ENCODE peak calls at places on chromosomes 6 and 20, in five cellular contexts. C, H, I, D and Z are unnamed samples.

GRCh38 chr20:22430154-22430745 is 154.1 kb downstream of the FOXA2 start:
- DNase-seq in H (no peak), I (no peak), D (no peak), C (peak), Z (peak)

GRCh38 chr20:34559311-34560140 is 1.0 kb downstream of the MAP1LC3A start:
- DNase-seq in C (peak), D (peak), H (no peak), I (no peak), Z (no peak)

GRCh38 chr20:24160563-24161355 is 172.2 kb upstream of the GGTLC1 start:
- DNase-seq in C (peak), H (peak), I (no peak), D (peak), Z (peak)

GRCh38 chr6:130425532-130425931 is 59.7 kb downstream of the TMEM200A start:
- DNase-seq in D (peak), I (no peak), H (no peak), C (no peak), Z (no peak)

GRCh38 chr6:139388384-139388783 is 13.9 kb upstream of the CITED2 start:
- DNase-seq in I (no peak), C (no peak), H (no peak), D (no peak), Z (no peak)

GRCh38 chr6:163400509-163400908 is 14.0 kb upstream of the QKI start:
- DNase-seq in D (no peak), H (no peak), I (no peak), C (no peak), Z (no peak)

GRCh38 chr6:166691199-166691598 is 64.1 kb upstream of the RPS6KA2 start:
- DNase-seq in D (peak), C (no peak), H (no peak), I (peak), Z (peak)

GRCh38 chr6:72580281-72580940 is 41.5 kb upstream of the KCNQ5 start:
- DNase-seq in C (peak), D (peak), I (peak), H (peak), Z (peak)

GRCh38 chr6:17501982-17502704 is 98.0 kb upstream of the FAM8A1 start:
- DNase-seq in C (no peak), D (no peak), I (no peak), H (no peak), Z (no peak)

GRCh38 chr6:74931567-74931966 is 274.3 kb downstream of the COL12A1 start:
- DNase-seq in D (peak), H (no peak), C (no peak), I (no peak), Z (peak)

GRCh38 chr6:15662246-15663056 is at the start of gene DTNBP1:
- DNase-seq in I (no peak), H (peak), C (peak), D (peak), Z (peak)

GRCh38 chr20:17995967-17996819 is 27.4 kb downstream of the MGME1 start:
- DNase-seq in D (peak), I (peak), C (peak), H (peak), Z (peak)

GRCh38 chr6:31898200-31899011 is 908 bp upstream of the EHMT2 start:
- DNase-seq in D (peak), I (peak), H (peak), C (peak), Z (peak)

GRCh38 chr6:31736026-31736767 is at the start of gene CLIC1:
- DNase-seq in I (no peak), D (peak), C (peak), H (peak), Z (peak)

GRCh38 chr20:48102821-48103635 is 317.7 kb upstream of the SULF2 start:
- DNase-seq in C (no peak), D (peak), I (no peak), H (no peak), Z (no peak)

GRCh38 chr6:106844930-106845329 is 129.6 kb downstream of the CD24 start:
- DNase-seq in H (peak), C (no peak), I (no peak), D (no peak), Z (no peak)

GRCh38 chr6:136982928-136983327 is 60.8 kb downstream of the SLC35D3 start:
- DNase-seq in H (no peak), I (no peak), D (no peak), C (no peak), Z (no peak)

GRCh38 chr6:54617730-54618129 is 228.8 kb upstream of the FAM83B start:
- DNase-seq in C (no peak), H (no peak), I (no peak), D (peak), Z (peak)

GRCh38 chr6:15389759-15390723 is 144.2 kb downstream of the JARID2 start:
- DNase-seq in D (peak), H (peak), C (peak), I (peak), Z (peak)

GRCh38 chr6:8229913-8230312 is 127.6 kb upstream of the EEF1E1 start:
- DNase-seq in C (peak), D (no peak), H (no peak), I (no peak), Z (no peak)

GRCh38 chr20:35355372-35355771 is 56.4 kb downstream of the UQCC1 start:
- DNase-seq in I (no peak), H (no peak), C (no peak), D (no peak), Z (no peak)

GRCh38 chr20:50789968-50790650 is 4.8 kb upstream of the BCAS4 start:
- DNase-seq in I (no peak), D (no peak), H (no peak), C (no peak), Z (peak)

GRCh38 chr6:40721252-40721936 is 134.2 kb upstream of the LRFN2 start:
- DNase-seq in H (no peak), D (no peak), I (no peak), C (peak), Z (no peak)

GRCh38 chr6:157020398-157021266 is 243.5 kb downstream of the ARID1B start:
- DNase-seq in C (peak), D (peak), H (peak), I (peak), Z (peak)

GRCh38 chr20:17281478-17281877 is 54.6 kb downstream of the PCSK2 start:
- DNase-seq in H (peak), D (peak), I (peak), C (peak), Z (peak)

GRCh38 chr6:128276311-128276710 is 244.1 kb downstream of the PTPRK start:
- DNase-seq in C (no peak), I (no peak), D (no peak), H (no peak), Z (no peak)

GRCh38 chr6:25354078-25354940 is 75.1 kb downstream of the CARMIL1 start:
- DNase-seq in I (no peak), C (no peak), H (no peak), D (peak), Z (no peak)

GRCh38 chr6:10837997-10838793 is at the start of gene MAK:
- DNase-seq in C (peak), D (peak), H (peak), I (peak), Z (peak)
- TF ChIP-seq EZH2 in C (no peak), D (peak), H (no peak), I (no peak), Z (no peak)

GRCh38 chr6:20538131-20538662 is 3.9 kb downstream of the CDKAL1 start:
- DNase-seq in I (no peak), C (peak), D (no peak), H (no peak), Z (no peak)

GRCh38 chr6:20539387-20539786 is 5.1 kb downstream of the CDKAL1 start:
- DNase-seq in D (no peak), I (no peak), H (no peak), C (no peak), Z (no peak)

GRCh38 chr6:20540683-20541082 is 6.4 kb downstream of the CDKAL1 start:
- DNase-seq in I (no peak), H (no peak), C (no peak), D (peak), Z (peak)

GRCh38 chr6:20542927-20543602 is 8.8 kb downstream of the CDKAL1 start:
- DNase-seq in H (peak), C (no peak), I (no peak), D (peak), Z (peak)

DNA sequence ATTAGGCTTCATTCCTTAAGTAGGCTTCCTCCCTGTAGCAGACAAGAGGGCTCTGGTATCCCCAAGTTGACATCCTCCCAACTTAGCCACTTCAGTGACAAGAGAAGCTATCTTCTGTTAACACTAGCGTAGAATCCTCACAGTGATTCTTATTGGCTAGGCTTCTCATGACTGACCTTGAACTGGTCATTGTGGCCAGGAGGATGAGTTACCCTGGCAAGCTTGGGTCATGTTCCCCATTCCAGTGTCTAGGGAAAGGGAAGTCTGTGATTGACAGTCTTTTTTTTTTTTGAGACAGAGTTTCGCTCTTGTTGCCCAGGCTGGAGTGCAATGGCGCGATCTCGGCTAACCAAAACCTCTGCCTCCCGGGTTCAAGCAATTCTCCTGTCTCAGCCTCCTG is 7.1 kb downstream of the CDKAL1 start:
- DNase-seq in H (no peak), I (no peak), C (no peak), D (no peak), Z (no peak)
- H3K9ac ChIP-seq in H (no peak), I (no peak), C (no peak), D (no peak), Z (no peak)

DNA sequence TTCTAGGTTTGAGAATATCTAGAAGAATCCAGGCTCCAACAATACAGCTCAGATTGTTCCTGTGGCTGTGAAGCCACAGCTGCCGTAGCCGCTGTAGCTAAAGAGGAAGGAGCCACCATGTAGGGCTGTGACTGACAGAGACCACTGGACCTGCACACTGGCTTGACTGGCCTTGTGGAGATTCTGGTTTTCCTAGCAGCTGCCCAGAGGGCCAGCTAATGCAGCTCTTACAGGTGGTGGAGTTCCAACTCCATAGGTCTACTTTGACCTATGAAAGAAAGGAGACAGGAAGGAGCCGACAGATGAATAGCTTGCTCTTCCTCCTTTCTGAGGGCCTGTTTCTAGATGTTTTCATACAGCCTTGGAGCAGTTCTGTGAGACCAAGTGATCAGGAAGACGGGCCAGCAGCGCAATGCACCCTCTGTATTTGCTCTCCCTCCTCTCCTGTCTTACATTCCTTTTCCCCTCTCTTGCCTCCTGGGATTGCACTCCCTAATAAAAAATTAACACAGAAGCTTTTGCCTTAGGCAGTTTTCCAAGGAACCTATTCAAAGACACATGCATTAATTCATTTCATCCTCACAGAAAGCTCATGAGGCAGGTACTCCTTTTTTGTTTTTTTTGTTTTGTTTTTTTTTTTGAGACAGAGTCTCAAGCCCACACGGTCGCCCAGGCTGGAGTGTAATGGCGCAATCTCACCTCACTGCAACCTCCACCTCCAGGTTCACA is 51.8 kb upstream of the MYB start:
- DNase-seq in D (no peak), C (no peak), H (no peak), I (no peak), Z (no peak)
- TF ChIP-seq EZH2phosphoT487 in D (no peak), C (no peak), H (no peak), I (no peak), Z (no peak)

DNA sequence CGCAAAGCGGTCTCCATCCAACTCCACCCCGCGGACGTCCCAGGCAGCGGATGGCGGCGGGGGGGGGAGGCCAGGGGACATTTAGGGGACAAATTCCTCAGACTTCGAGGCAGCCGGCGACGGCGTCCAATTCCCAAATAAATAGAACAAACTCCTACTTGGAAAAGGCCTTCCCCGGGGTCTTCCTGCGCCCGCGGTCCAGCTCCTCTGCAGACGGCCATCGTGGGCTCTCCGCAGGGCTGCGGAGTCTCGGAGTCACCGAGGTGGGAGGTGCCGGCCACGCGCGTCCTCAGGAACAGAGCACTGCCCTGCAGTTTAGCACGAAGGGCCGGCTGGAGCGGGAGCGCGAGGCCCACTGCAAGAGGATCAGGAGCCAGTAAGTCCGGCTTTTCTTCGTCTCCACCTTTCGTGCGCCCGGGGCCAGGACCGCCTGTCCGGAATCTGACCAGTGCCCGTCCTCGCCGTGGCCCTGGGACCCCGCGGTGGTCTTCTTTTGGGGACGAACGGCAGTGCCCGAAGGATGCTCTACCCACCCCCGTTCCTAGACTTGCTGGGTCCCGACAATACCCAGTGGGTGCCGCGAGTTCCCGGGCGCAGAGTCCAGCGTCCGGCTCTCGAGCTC is 1.4 kb downstream of the BHLHE23 start:
- DNase-seq in H (no peak), C (peak), D (no peak), I (no peak), Z (no peak)
- TF ChIP-seq EZH2 in H (no peak), C (peak), D (no peak), I (no peak), Z (no peak)

DNA sequence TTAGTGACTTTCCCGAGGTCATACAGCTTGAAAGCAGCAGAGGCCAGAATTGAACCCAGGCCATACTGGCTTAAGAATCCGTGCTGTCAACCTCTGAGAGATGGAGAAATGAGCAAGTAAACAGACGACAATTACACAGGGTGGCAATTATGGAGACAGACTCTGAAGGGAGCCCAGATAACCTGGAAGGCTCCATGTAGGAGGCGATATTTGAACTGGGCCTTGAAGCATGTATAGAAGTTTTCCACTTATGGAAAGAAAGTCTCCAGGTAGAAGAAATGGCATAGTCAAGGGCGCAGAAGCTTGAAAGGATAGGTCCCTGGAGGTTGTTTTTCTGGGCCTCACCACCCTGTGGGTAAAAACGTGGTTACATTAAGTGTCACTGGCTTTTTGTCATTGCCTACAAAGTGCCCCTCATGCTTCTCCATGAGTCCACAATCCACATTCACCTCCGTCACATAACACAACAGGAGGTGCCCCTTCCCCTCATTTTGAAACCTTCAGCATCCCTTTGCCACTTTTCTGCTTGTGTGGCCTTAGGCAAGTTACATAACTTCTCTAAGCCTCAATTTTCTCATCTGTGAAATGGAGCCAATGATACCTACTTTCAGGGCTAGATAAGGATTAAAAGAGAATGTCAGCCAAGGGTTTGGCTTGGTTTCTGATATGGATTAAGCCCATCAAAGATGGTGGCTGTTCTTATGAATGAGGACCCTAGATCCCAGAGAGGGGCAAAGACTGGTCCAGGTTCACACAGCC is 5.9 kb upstream of the BPI start:
- DNase-seq in H (no peak), C (no peak), D (no peak), I (no peak), Z (no peak)
- H3K9ac ChIP-seq in H (no peak), C (no peak), D (peak), I (no peak), Z (no peak)

GRCh38 chr6:116461563-116462507 is 660 bp downstream of the CALHM6 start:
- DNase-seq in C (peak), H (peak), D (peak), I (no peak), Z (no peak)
- TF ChIP-seq EZH2phosphoT487 in C (no peak), H (no peak), D (no peak), I (no peak), Z (no peak)

DNA sequence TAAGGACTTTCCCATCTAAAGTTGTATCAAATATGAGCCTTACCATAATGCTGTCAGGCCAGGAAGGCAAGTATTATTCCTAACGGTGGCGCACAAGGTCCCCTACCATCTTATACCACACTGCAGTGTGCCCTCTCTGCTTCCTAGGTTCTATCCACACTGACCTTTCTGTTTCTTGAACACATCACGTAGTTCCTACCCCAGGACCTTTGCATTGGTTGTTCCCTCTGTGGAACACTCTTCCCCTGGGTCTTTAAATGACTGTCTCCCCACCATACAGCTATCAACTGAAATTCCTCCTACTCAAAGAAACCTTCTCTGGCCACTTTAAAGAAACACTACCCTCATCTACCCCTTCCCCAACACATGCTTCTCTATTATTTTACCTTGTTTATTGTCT is 104.5 kb upstream of the SPACA1 start:
- DNase-seq in C (no peak), H (no peak), D (no peak), I (no peak), Z (no peak)
- TF ChIP-seq EZH2 in C (no peak), H (no peak), D (no peak), I (no peak), Z (no peak)